ENCODE peak calls at places on chromosome 11, in nine cellular contexts. M is lower leg skin, Y is Caco-2, T is hepatocyte, J is NB4, L is fibroblast of mammary gland, G is heart right ventricle, B is fibroblast of lung, Q is AG04450. C is an unnamed sample.

GRCh38 chr11:77107950-77108349 is 5.3 kb downstream of the OMP start:
- DNase-seq in Q (peak; percentile 52), Y (no peak), G (no peak), T (peak; percentile 69), B (peak; percentile 94), J (no peak), L (peak; percentile 96), M (no peak), C (peak; percentile 99)

GRCh38 chr11:69650081-69650831 is 9.3 kb downstream of the CCND1 start:
- DNase-seq in L (no peak), T (no peak), Y (peak; percentile 45), G (no peak), J (no peak), Q (no peak), B (no peak), M (no peak), C (no peak)

GRCh38 chr11:64742940-64743590 is 877 bp downstream of the RASGRP2 start:
- DNase-seq in T (peak; percentile 71), L (no peak), B (no peak), Y (peak; percentile 68), G (peak; percentile 88), M (no peak), J (peak; percentile 95), Q (no peak), C (no peak)

GRCh38 chr11:74322667-74323066 is 11.2 kb upstream of the P4HA3 start:
- DNase-seq in M (peak; percentile 45), B (peak; percentile 49), Q (no peak), G (peak; percentile 69), T (no peak), Y (no peak), L (peak; percentile 66), J (no peak), C (no peak)

GRCh38 chr11:4455439-4455838 is 6.3 kb downstream of the OR52K2 start:
- DNase-seq in Q (no peak), L (no peak), Y (no peak), G (no peak), M (peak; percentile 29), T (no peak), B (no peak), J (peak; percentile 88), C (no peak)

GRCh38 chr11:87451400-87451799 is 413.7 kb downstream of the TMEM135 start:
- DNase-seq in L (no peak), T (no peak), M (no peak), Y (no peak), G (no peak), Q (no peak), B (peak; percentile 57), J (no peak), C (no peak)

GRCh38 chr11:64569300-64569970 is 21.6 kb upstream of the SLC22A12 start:
- DNase-seq in B (no peak), J (no peak), T (no peak), M (no peak), Y (no peak), G (no peak), Q (no peak), L (no peak), C (no peak)

GRCh38 chr11:2807801-2808241 is 77.8 kb downstream of the CDKN1C start:
- DNase-seq in B (no peak), M (no peak), J (no peak), L (no peak), Q (no peak), T (no peak), G (peak; percentile 17), Y (peak; percentile 19), C (no peak)

GRCh38 chr11:87463486-87464102 is 425.9 kb downstream of the TMEM135 start:
- DNase-seq in J (peak; percentile 37), L (peak; percentile 17), Y (peak; percentile 66), B (peak; percentile 29), G (no peak), Q (no peak), M (no peak), T (peak; percentile 47), C (peak; percentile 7)

GRCh38 chr11:66970808-66971442 is 4.2 kb upstream of the C11orf86 start:
- DNase-seq in M (peak; percentile 62), G (no peak), T (peak; percentile 85), B (peak; percentile 100), J (peak; percentile 97), Y (peak; percentile 76), Q (peak; percentile 99), L (peak; percentile 100), C (peak; percentile 98)

DNA sequence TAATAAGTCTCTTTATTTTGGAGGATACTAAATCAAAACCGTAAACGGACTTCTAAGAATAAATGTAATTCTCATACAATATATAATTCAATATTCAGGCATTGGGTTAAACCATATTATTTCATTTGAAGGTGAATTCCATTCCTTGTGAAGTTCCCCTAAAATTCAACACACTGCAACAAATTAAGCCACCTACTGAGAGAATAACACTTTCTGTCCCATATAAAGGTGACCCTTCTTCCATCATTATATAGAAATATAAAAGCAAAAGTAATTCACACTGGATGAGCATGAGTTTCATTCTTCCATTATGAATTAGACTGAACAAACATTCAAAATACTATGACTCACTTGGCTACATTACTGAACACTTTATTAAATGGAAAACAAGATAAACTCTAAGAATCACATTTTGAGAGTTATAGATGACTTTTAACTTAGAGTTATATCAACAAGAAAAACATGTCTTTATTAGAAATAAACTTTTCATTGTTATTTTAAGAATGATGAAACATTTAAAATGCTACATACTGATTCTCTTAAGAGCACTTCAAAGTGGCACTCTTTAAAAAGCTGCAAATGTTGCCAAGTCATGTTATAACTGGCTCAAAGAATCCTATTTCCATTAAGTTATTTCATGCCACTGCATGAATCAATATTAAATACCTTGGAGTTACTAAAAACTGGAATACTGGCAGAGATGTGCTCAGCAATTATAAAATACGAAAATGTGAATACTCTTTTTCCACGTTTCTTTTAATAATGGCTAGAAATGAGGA is 2.7 kb downstream of the SESN3 start:
- DNase-seq in B (peak; percentile 35), G (no peak), L (peak; percentile 42), Y (no peak), Q (no peak), T (no peak), J (peak; percentile 24), M (no peak), C (no peak)
- H3K4me3 ChIP-seq in B (peak overlapping the region; percentile 88), G (peak overlapping the region; percentile 92), L (no peak overlapping the region), Y (no peak overlapping the region), Q (no peak overlapping the region), T (peak overlapping the region; percentile 41), J (peak overlapping the region; percentile 84), M (no peak overlapping the region), C (peak overlapping the region; percentile 89)

DNA sequence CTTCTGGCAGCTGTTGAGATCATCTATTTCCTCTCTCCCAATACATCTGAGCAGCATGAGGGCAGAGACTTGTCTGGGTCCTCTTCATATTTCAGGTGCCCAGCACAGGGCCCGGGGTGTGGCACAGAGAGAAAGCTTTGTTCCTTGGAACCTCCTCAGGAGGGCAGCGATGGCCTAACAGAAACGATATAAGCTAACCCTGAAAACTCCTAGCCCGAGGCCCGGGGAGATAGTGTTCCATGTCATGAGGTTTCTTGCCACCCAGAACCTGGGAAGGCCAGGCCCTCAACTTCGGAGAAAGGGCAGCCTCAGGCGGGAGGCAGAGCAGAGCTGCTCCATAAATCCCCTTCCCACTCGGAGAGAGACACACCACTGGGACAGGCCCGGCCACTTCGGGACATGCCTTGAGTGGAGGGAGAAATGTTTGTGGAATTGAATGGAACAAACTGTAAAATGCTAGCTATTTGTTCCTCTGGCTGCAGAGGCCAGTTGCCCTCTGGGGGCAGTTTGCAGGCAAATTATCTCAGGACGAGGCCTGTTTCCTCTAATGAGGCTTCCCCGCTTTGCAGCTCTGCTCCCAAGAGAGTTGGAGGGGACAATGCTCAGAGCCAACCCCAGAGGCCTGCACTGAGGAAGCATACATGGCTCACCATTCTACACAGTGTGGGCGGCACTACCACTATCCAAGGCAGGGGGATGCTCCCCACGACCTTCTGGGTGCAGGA is 11.6 kb downstream of the ARRB1 start:
- DNase-seq in Q (no peak), Y (no peak), G (peak; percentile 44), M (no peak), L (no peak), B (no peak), J (peak; percentile 98), T (no peak), C (no peak)
- TF ChIP-seq CTCF in Q (peak; percentile 5), Y (peak; percentile 13), G (no peak), M (no peak), L (no peak), B (peak; percentile 8), J (peak; percentile 8), T (no peak), C (no peak)

DNA sequence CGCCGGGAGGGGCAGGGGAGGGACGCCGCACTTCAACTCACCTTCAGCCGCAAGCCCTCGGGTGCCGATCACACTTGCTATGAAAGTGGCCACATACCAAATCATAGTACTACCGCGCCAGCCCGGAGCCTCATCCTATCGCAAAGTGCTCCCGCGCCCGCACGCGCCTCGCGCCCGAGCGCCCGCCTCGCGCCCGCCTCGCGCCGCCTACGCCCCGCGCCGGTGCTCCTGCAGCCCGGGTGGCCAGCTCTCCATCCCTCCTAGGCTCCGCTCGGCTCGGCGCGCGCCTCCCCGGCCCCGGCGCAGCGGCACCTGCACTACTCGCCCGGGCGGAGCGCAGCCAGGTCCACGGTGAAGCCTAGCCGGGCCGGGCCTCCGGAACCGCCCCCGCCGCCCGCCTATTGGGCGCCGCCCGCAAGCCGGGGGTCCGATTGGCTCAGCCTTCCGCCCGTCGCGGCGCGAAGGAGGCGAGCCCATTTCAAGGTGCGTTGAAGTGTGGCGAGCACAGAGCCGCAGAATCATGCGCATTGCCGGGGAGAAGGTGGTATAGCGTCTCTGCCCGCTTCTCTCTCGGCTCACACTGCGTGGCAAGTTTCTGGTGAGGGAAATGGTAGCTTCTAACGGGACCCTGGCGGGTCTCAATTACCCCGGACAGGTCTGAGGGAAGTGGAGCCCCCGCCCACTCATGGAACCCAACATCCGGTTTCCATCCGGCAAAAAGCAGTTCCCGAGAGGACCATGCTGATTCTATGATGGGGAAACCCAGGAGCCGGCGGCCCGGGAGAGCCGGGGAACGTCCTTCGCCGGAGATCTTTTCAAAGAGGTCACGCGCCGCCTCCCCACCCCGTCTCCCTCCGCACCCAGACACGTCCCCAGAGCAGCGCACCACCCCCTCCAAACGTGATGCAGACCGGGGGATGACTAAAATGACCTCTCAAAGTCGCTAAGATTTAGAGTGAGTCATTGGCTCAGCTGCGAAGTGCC is at the start of gene IGSF9B:
- DNase-seq in J (peak; percentile 38), L (peak; percentile 33), Q (no peak), G (peak; percentile 88), T (peak; percentile 90), B (peak; percentile 76), Y (peak; percentile 83), M (peak; percentile 67), C (peak; percentile 51)
- H3K4me3 ChIP-seq in J (no peak within 1 kb of the TSS), L (peak within 1 kb of the TSS; percentile 41), Q (peak within 1 kb of the TSS; percentile 62), G (peak within 1 kb of the TSS; percentile 70), T (peak within 1 kb of the TSS; percentile 42), B (peak within 1 kb of the TSS; percentile 63), Y (peak within 1 kb of the TSS; percentile 39), M (peak within 1 kb of the TSS; percentile 26), C (peak within 1 kb of the TSS; percentile 70)

DNA sequence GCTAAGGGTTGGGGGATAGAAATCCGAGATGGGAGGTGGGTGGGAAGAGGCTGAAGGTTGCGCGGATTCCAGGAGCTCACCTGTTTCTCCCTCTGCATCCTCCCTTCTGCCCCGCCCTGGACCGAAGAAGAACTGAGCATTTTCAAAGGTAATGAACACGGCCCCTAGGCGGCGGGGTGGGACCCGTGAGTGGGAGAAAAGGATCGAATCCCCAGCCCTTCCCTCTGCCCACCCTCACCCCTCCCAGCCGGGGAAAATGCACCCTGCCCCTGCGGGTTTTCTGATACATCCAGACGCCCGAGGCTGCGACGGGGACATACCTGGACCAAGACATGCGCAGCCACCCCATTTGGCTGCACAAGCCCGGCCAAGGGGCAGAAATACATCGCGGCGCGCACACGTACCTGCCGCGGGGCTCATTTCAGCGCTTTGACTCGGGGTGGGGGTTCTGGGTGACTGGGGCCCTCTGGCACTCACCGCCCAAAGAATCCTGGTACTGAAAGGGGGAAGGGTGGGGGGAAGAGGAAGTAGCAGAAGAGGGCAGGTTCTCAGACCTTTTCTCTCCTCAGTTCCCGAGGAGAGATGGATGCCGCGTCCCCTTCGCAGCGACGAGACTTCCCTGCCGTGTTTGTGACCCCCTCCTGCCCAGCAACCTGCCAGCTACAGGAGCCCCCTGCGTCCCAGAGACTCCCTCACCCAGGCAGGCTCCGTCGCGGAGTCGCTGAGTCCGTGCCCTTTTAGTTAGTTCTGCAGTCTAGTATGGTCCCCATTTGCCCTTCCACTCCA is 6.0 kb downstream of the VSIG2 start:
- DNase-seq in J (no peak), Y (peak; percentile 76), T (peak; percentile 60), M (no peak), B (no peak), G (no peak), L (no peak), Q (no peak), C (no peak)
- TF ChIP-seq CTCF in J (no peak), Y (peak; percentile 45), T (peak; percentile 25), M (no peak), B (peak; percentile 44), G (no peak), L (peak; percentile 8), Q (peak; percentile 42), C (peak; percentile 42)